ENCODE peak calls at places on chromosome 16, in eight cellular contexts. X, Q, I, S, F, J, H and Y are unnamed samples.

GRCh38 chr16:637081-638018 is 1.2 kb upstream of the METTL26 start:
- DNase-seq in X (peak), Q (peak), I (peak), S (peak), F (peak), J (no peak), H (peak), Y (peak)

GRCh38 chr16:81571592-81572230 is 127.1 kb downstream of the CMIP start:
- DNase-seq in X (no peak), Q (no peak), I (no peak), S (no peak), F (no peak), J (no peak), H (no peak), Y (no peak)

GRCh38 chr16:58085584-58086251 is 43.5 kb downstream of the CFAP20 start:
- DNase-seq in X (no peak), Q (no peak), I (no peak), S (no peak), F (no peak), J (no peak), H (no peak), Y (no peak)

GRCh38 chr16:3655791-3656490 is 1.4 kb downstream of the DNASE1 start:
- DNase-seq in X (no peak), Q (no peak), I (no peak), S (no peak), F (no peak), J (no peak), H (no peak), Y (no peak)

GRCh38 chr16:12675852-12676251 is 127.8 kb downstream of the CPPED1 start:
- DNase-seq in X (peak), Q (no peak), I (no peak), S (peak), F (peak), J (no peak), H (no peak), Y (no peak)

GRCh38 chr16:681746-682427 is 1.7 kb downstream of the STUB1 start:
- DNase-seq in X (peak), Q (no peak), I (no peak), S (no peak), F (no peak), J (no peak), H (peak), Y (no peak)

GRCh38 chr16:17106243-17106791 is 364.4 kb downstream of the XYLT1 start:
- DNase-seq in X (no peak), Q (no peak), I (no peak), S (no peak), F (no peak), J (no peak), H (no peak), Y (no peak)

GRCh38 chr16:29994613-29995329 is 646 bp downstream of the HIRIP3 start:
- DNase-seq in X (peak), Q (no peak), I (peak), S (no peak), F (no peak), J (no peak), H (no peak), Y (peak)

GRCh38 chr16:27286446-27286845 is 17.9 kb upstream of the NSMCE1 start:
- DNase-seq in X (peak), Q (peak), I (peak), S (peak), F (peak), J (no peak), H (peak), Y (peak)